ENCODE peak calls at places on chromosomes 13 and 19, in five cellular contexts. D is NB4, U is neural crest cell, C is transverse colon, E is brain microvascular endothelial cell. X is an unnamed sample.

GRCh38 chr19:40143612-40144011 is 47.6 kb upstream of the MAP3K10 start:
- DNase-seq in D (peak), U (no peak), E (no peak), C (peak), X (no peak)

GRCh38 chr19:52094526-52094925 is 1.0 kb downstream of the ZNF841 start:
- DNase-seq in C (no peak), E (no peak), U (peak), D (peak), X (no peak)

GRCh38 chr13:77033717-77034302 is 6.9 kb upstream of the FBXL3 start:
- DNase-seq in C (no peak), E (no peak), D (no peak), U (no peak), X (no peak)

GRCh38 chr19:1269065-1269477 is at the start of gene CIRBP:
- DNase-seq in C (peak), U (peak), D (peak), E (peak), X (peak)

GRCh38 chr19:18007939-18008673 is at the start of gene ARRDC2:
- DNase-seq in C (peak), E (peak), D (peak), U (peak), X (peak)

GRCh38 chr19:35595928-35596327 is 10.0 kb downstream of the PMIS2 start:
- DNase-seq in C (no peak), E (no peak), U (no peak), D (no peak), X (no peak)

GRCh38 chr19:29491491-29491890 is 34.3 kb upstream of the VSTM2B start:
- DNase-seq in D (no peak), E (no peak), U (no peak), C (no peak), X (no peak)

GRCh38 chr13:88565566-88565965 is 894.4 kb downstream of the SLITRK5 start:
- DNase-seq in D (no peak), E (no peak), C (no peak), U (no peak), X (no peak)

GRCh38 chr13:58051807-58052375 is 420.3 kb downstream of the PCDH17 start:
- DNase-seq in U (no peak), D (no peak), E (no peak), C (no peak), X (no peak)

GRCh38 chr13:29654384-29654783 is 58.9 kb upstream of the SLC7A1 start:
- DNase-seq in E (no peak), C (no peak), U (no peak), D (no peak), X (no peak)

GRCh38 chr19:47391510-47392223 is 27.7 kb downstream of the MEIS3 start:
- DNase-seq in E (peak), D (peak), U (peak), C (peak), X (peak)

GRCh38 chr19:11984986-11985385 is 20.1 kb downstream of the ZNF763 start:
- DNase-seq in U (peak), E (no peak), C (no peak), D (peak), X (no peak)
- TF ChIP-seq CTCF in U (peak), E (peak), C (no peak), D (peak), X (no peak)

DNA sequence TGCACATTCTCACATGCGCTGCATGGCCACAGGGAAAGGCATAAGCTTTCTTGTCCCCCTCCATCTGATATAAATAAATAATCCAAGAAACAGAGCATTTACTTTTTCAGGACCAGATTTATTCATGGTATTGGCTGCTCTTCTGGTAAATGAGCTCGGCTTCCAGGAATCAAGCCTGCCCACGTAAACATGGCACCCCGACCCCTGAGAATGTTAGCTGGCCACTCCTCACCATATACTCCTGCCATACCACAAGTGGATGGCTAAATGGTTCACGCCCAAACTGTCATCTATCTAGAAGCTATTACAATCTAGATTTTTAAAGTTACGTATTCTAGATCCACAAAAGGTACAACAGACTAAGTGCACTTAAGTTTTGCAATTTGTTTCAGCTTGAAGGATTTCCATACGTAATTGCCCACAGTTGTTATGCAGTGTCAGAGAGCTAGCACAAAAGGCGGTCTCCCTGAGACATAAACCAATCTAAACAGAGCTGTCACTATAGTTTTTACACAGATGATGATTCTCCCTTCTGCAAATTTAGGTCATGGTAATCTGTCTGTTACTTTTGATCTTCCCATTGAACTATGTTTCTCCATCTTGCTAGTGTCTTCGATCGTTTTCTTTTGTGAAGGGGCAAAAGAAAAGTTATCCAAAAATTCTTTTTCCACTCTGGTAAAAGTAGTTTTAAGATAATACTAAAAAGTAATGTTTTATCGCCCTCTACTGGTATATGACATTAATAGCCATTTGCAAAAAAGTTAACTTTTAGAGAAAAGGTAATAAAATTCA is 16.2 kb upstream of the FOXO1 start:
- DNase-seq in C (no peak), E (no peak), D (peak), U (no peak), X (no peak)
- TF ChIP-seq CTCF in C (peak), E (no peak), D (no peak), U (peak), X (no peak)

GRCh38 chr13:112188298-112188610 is 121.3 kb downstream of the SOX1 start:
- DNase-seq in E (no peak), U (no peak), C (no peak), D (no peak), X (no peak)

GRCh38 chr13:112194579-112194978 is 127.6 kb downstream of the SOX1 start:
- DNase-seq in D (no peak), C (no peak), E (no peak), U (no peak), X (no peak)

GRCh38 chr13:112193463-112194166 is 126.7 kb downstream of the SOX1 start:
- DNase-seq in U (no peak), D (no peak), E (no peak), C (no peak), X (no peak)

GRCh38 chr13:112198611-112199010 is 131.7 kb downstream of the SOX1 start:
- DNase-seq in U (no peak), E (no peak), D (no peak), C (no peak), X (no peak)

GRCh38 chr13:112194167-112194530 is 127.2 kb downstream of the SOX1 start:
- DNase-seq in C (no peak), D (no peak), U (no peak), E (no peak), X (no peak)
- TF ChIP-seq CTCF in C (no peak), D (no peak), U (no peak), E (no peak), X (no peak)

GRCh38 chr13:50969691-50970090 is 60.1 kb downstream of the RNASEH2B start:
- DNase-seq in C (peak), U (no peak), D (no peak), E (peak), X (no peak)
- TF ChIP-seq CTCF in C (no peak), U (no peak), D (no peak), E (peak), X (peak)

GRCh38 chr13:28415994-28416411 is 78.9 kb downstream of the FLT1 start:
- DNase-seq in U (no peak), E (no peak), D (peak), C (no peak), X (no peak)
- TF ChIP-seq CTCF in U (no peak), E (no peak), D (peak), C (no peak), X (no peak)

DNA sequence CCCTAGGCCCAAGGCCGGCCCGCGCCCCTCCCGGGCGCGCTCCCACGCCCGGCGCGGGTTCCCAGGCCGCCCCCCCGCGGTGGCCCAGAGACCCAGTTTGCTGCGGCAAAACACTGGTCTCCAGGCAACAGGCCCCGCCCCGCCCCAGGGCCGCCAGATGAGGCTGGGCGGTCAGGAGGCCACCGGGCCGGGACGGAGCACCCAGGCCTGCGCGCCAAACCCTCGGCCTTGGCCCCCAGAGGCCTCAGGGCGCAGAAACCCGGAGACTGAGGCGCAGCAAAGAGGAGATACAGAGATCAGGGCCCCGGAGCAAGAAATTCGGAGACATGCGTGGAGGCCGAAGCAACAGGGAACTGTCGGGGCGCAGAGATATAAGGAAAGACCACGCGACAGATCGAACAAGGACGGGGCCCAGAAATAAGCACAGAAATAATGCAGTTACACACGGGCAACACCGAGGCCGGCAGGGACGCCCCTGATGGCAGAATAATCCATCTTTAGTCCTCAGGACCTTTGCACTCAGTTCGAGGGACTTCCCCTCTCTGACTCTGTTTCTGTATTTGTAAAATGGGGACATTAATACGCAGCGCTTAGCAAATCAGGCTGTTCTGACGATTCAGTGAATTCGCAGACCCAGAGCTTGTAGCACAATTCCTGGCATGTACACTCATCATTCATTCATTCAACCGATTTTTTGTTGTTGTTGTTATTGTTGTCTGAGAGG is 20.8 kb upstream of the ERCC1 start:
- DNase-seq in U (peak), E (peak), C (peak), D (peak), X (no peak)
- TF ChIP-seq CTCF in U (no peak), E (no peak), C (no peak), D (no peak), X (no peak)

GRCh38 chr13:52652980-52653303 is 306 bp downstream of the SUGT1 start:
- DNase-seq in E (no peak), C (no peak), U (no peak), D (no peak), X (no peak)
- TF ChIP-seq CTCF in E (no peak), C (no peak), U (peak), D (no peak), X (no peak)

GRCh38 chr13:45545686-45546409 is 69.7 kb downstream of the ERICH6B start:
- DNase-seq in U (no peak), C (no peak), D (peak), E (no peak), X (no peak)
- TF ChIP-seq CTCF in U (no peak), C (no peak), D (no peak), E (no peak), X (no peak)

DNA sequence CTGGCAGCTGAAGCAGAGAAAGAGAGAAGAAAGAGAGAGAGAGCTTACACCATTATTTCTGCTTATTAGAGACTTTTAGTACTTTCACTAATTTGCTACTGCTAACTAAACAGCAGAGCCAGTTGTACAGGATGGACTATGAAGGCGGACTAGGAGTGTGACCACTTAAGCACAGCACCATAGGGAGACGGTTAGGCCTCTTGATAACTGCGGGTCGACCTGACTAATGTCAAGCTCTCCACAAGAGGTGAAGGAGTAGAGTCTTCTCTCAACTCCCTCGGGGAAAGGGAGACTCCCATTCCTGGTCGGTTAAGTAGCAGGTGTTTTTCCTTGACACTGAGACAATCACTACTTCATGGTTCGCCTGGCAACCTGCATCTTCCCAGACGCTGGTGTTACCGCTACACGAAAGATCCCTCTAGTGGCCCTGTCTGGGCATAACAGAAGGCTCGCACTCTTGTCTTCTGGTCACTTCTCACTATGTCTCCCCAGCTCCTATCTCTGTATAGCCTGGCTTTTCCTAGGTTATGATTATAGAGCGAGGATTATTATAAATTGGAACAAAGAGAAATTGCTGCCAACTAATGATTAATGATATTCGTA is 5.3 kb upstream of the PSG7 start:
- DNase-seq in C (no peak), D (peak), E (no peak), U (no peak), X (no peak)
- TF ChIP-seq CTCF in C (no peak), D (peak), E (peak), U (no peak), X (peak)

GRCh38 chr19:13588953-13589833 is 82.9 kb upstream of the CACNA1A start:
- DNase-seq in U (peak), E (peak), C (peak), D (peak), X (peak)
- TF ChIP-seq CTCF in U (peak), E (peak), C (peak), D (peak), X (peak)

X was measured in astrocyte of the cerebellum.